ENCODE peak calls at places on chromosomes 7 and 10, in five cellular contexts. X is neural progenitor cell, U is adrenal gland, Z is K562, S is fibroblast of lung. W is an unnamed sample.

GRCh38 chr10:34109952-34110702 is 705.0 kb downstream of the PARD3 start:
- DNase-seq in X (peak; percentile 20), U (no peak), Z (no peak), S (peak; percentile 62), W (no peak)

GRCh38 chr10:116038259-116038658 is 234.7 kb downstream of the GFRA1 start:
- DNase-seq in X (no peak), U (peak; percentile 40), Z (no peak), S (peak; percentile 82), W (no peak)

GRCh38 chr7:149836434-149836833 is 1.7 kb upstream of the ZNF862 start:
- DNase-seq in X (no peak), U (no peak), Z (no peak), S (no peak), W (no peak)

GRCh38 chr7:28155964-28156363 is 24.6 kb downstream of the JAZF1 start:
- DNase-seq in X (no peak), U (peak; percentile 23), Z (no peak), S (peak; percentile 83), W (no peak)

GRCh38 chr10:43114743-43115611 is 23.3 kb upstream of the CSGALNACT2 start:
- DNase-seq in X (no peak), U (no peak), Z (no peak), S (no peak), W (no peak)

GRCh38 chr10:120433176-120433575 is 23.9 kb upstream of the PLPP4 start:
- DNase-seq in X (no peak), U (no peak), Z (no peak), S (no peak), W (no peak)

GRCh38 chr10:27513451-27514191 is 9.5 kb downstream of the RAB18 start:
- DNase-seq in X (no peak), U (no peak), Z (no peak), S (peak; percentile 11), W (no peak)

GRCh38 chr10:112689327-112689726 is 242.3 kb downstream of the VTI1A start:
- DNase-seq in X (peak; percentile 64), U (no peak), Z (peak; percentile 6), S (peak; percentile 47), W (no peak)

GRCh38 chr10:99343262-99343661 is 14.1 kb downstream of the CNNM1 start:
- DNase-seq in X (no peak), U (no peak), Z (no peak), S (no peak), W (no peak)

GRCh38 chr10:110486680-110487410 is 10.9 kb upstream of the DUSP5 start:
- DNase-seq in X (no peak), U (no peak), Z (no peak), S (no peak), W (no peak)

GRCh38 chr10:63670291-63670898 is 149.2 kb downstream of the REEP3 start:
- DNase-seq in X (no peak), U (no peak), Z (no peak), S (no peak), W (peak; percentile 55)

GRCh38 chr7:131071786-131072504 is 255.7 kb upstream of the MKLN1 start:
- DNase-seq in X (no peak), U (peak; percentile 69), Z (peak; percentile 63), S (peak; percentile 74), W (no peak)

GRCh38 chr10:93208717-93209464 is 135.2 kb downstream of the CYP26A1 start:
- DNase-seq in X (no peak), U (no peak), Z (no peak), S (no peak), W (no peak)

GRCh38 chr10:124541076-124541903 is 79.7 kb downstream of the LHPP start:
- DNase-seq in X (no peak), U (no peak), Z (no peak), S (no peak), W (no peak)

GRCh38 chr7:55639640-55640039 is 67.3 kb upstream of the VOPP1 start:
- DNase-seq in X (no peak), U (no peak), Z (no peak), S (no peak), W (no peak)

GRCh38 chr10:63115732-63116383 is 17.3 kb upstream of the NRBF2 start:
- DNase-seq in X (peak; percentile 61), U (peak; percentile 75), Z (peak; percentile 24), S (peak; percentile 96), W (no peak)

GRCh38 chr7:154484406-154484805 is 432.2 kb downstream of the DPP6 start:
- DNase-seq in X (peak; percentile 38), U (no peak), Z (no peak), S (no peak), W (no peak)

GRCh38 chr7:99000904-99001442 is 122.6 kb downstream of the TRRAP start:
- DNase-seq in X (no peak), U (no peak), Z (no peak), S (no peak), W (no peak)

GRCh38 chr7:142782922-142783900 is 12.4 kb downstream of the PRSS2 start:
- DNase-seq in X (peak; percentile 95), U (peak; percentile 95), Z (peak; percentile 94), S (peak; percentile 93), W (peak; percentile 92)

GRCh38 chr10:121455377-121455776 is 142.9 kb downstream of the FGFR2 start:
- DNase-seq in X (no peak), U (no peak), Z (no peak), S (no peak), W (no peak)

GRCh38 chr7:26958834-26959233 is 94.4 kb upstream of the SKAP2 start:
- DNase-seq in X (no peak), U (no peak), Z (no peak), S (peak; percentile 63), W (no peak)

GRCh38 chr10:47288236-47288635 is 11.8 kb upstream of the GDF10 start:
- DNase-seq in X (no peak), U (no peak), Z (no peak), S (no peak), W (no peak)

GRCh38 chr10:117530791-117531190 is 11.8 kb upstream of the EMX2 start:
- DNase-seq in X (no peak), U (no peak), Z (no peak), S (no peak), W (no peak)

GRCh38 chr10:14254368-14254767 is 76.4 kb downstream of the FRMD4A start:
- DNase-seq in X (no peak), U (no peak), Z (no peak), S (no peak), W (no peak)

GRCh38 chr10:59622320-59622901 is 87.2 kb downstream of the SLC16A9 start:
- DNase-seq in X (peak; percentile 73), U (peak; percentile 44), Z (peak; percentile 56), S (peak; percentile 80), W (peak; percentile 35)

GRCh38 chr7:132501956-132502355 is 74.3 kb downstream of the PLXNA4 start:
- DNase-seq in X (no peak), U (no peak), Z (no peak), S (no peak), W (no peak)

GRCh38 chr7:49400891-49401550 is 372.4 kb upstream of the VWC2 start:
- DNase-seq in X (no peak), U (no peak), Z (no peak), S (no peak), W (no peak)

GRCh38 chr7:70923086-70923845 is 208.7 kb upstream of the GALNT17 start:
- DNase-seq in X (peak; percentile 40), U (no peak), Z (no peak), S (no peak), W (no peak)

GRCh38 chr7:27695096-27695495 is 32.4 kb upstream of the HIBADH start:
- DNase-seq in X (no peak), U (no peak), Z (no peak), S (peak; percentile 65), W (no peak)

GRCh38 chr10:2660300-2660699 is 407.0 kb upstream of the PFKP start:
- DNase-seq in X (no peak), U (no peak), Z (no peak), S (no peak), W (no peak)

GRCh38 chr10:123882177-123882576 is 9.4 kb downstream of the CPXM2 start:
- DNase-seq in X (no peak), U (no peak), Z (no peak), S (no peak), W (no peak)

GRCh38 chr7:121195859-121196588 is 132.8 kb upstream of the WNT16 start:
- DNase-seq in X (no peak), U (no peak), Z (no peak), S (no peak), W (no peak)

GRCh38 chr7:33623267-33623666 is 282.1 kb upstream of the BMPER start:
- DNase-seq in X (no peak), U (no peak), Z (no peak), S (no peak), W (no peak)

GRCh38 chr10:101146392-101147251 is 15.5 kb downstream of the TLX1 start:
- DNase-seq in X (peak; percentile 59), U (no peak), Z (no peak), S (no peak), W (no peak)

DNA sequence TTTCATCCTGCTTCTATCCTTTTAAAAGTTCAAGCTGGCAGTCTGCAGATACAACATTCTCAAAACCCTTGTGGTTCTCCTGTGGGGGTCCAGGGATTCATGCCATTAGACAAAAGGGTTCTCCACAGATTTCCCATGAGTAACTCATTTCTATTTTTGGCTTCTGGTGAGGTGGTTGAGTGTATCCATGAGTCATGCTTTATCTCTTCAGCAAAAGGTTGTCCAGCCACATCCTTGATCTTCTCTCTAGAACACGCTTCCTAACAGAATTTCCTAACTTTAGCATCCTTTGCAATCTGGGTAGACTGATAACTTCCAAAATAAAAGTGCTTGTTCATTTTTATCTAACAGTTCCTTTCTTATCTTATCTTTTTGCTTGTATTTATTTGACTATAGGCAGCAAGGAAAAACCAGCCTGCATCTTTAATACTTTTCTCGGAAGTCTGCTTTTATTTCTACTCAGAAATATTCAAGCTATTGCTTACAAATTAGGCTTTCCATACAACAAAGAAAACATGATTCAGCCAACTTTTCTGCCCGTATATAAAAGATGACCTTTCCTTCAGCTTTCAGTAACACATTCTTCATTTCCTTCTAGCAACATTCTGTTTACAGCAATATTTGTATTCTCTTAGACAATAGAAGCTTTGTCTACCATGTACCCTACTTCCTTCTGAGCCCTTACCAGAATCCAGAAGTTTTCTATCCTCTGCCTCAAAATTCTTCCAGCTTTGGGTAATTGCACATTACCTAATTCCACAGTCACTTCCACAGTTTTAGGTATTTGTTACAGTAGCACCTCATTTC is 79.3 kb upstream of the IL6 start:
- DNase-seq in X (no peak), U (no peak), Z (peak; percentile 22), S (peak; percentile 61), W (no peak)
- H3K9me3 ChIP-seq in X (peaks cover 21% of the 10 kb centered on the region), U (no peaks in the 10 kb centered on the region), Z (peaks cover 47% of the 10 kb centered on the region), S (no peaks in the 10 kb centered on the region), W (peaks cover 63% of the 10 kb centered on the region)

GRCh38 chr7:2151801-2152612 is 80.7 kb downstream of the MAD1L1 start:
- DNase-seq in X (no peak), U (no peak), Z (no peak), S (no peak), W (no peak)
- H3K9me3 ChIP-seq in X (no peaks in the 10 kb centered on the region), U (no peaks in the 10 kb centered on the region), Z (no peaks in the 10 kb centered on the region), S (no peaks in the 10 kb centered on the region), W (no peaks in the 10 kb centered on the region)

GRCh38 chr7:15594461-15594860 is 32.6 kb upstream of the AGMO start:
- DNase-seq in X (no peak), U (no peak), Z (no peak), S (no peak), W (no peak)
- H3K9me3 ChIP-seq in X (no peaks in the 10 kb centered on the region), U (no peaks in the 10 kb centered on the region), Z (no peaks in the 10 kb centered on the region), S (no peaks in the 10 kb centered on the region), W (peaks cover 5% of the 10 kb centered on the region)

DNA sequence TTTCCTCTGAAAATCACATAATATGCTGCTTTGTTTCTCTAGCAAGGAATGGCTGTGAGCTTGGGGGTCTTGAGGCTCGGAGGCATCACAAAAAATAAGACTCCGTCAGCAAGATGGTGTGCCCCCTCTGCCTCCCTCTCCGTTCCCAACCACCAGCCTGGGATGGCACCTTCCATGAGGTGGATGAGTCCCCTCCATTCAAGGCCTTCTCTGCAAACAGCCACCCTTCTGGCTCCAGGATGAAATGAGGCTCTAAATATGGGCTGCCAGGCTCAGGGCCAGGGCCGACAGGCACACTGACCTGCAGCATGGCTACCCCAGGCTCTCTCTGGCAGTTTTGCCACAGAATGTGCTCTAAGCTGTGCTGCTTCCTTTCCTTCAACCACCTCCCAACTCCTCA is 521.5 kb downstream of the PTPRN2 start:
- DNase-seq in X (no peak), U (no peak), Z (no peak), S (no peak), W (no peak)
- H3K9me3 ChIP-seq in X (no peaks in the 10 kb centered on the region), U (no peaks in the 10 kb centered on the region), Z (peaks cover 3% of the 10 kb centered on the region), S (no peaks in the 10 kb centered on the region), W (peaks cover 20% of the 10 kb centered on the region)